ENCODE peak calls at places on chromosome 14, in four cellular contexts. S, X, L and E are unnamed samples.
A peak's percentile ranks its signal among the peaks of the same experiment; 100 is the strongest.

GRCh38 chr14:101464984-101465794 is 96.1 kb upstream of the DIO3 start:
- DNase-seq in L (no peak), S (no peak), X (no peak), E (no peak)

GRCh38 chr14:55045087-55045486 is 6.4 kb upstream of the MAPK1IP1L start:
- DNase-seq in S (no peak), X (no peak), L (no peak), E (no peak)

GRCh38 chr14:59482471-59483331 is 1.5 kb downstream of the L3HYPDH start:
- DNase-seq in L (no peak), X (peak; percentile 44), S (no peak), E (no peak)

GRCh38 chr14:34078117-34078743 is 127.4 kb upstream of the EGLN3 start:
- DNase-seq in S (no peak), L (no peak), X (no peak), E (no peak)

GRCh38 chr14:26719514-26719913 is 121.7 kb upstream of the NOVA1 start:
- DNase-seq in X (no peak), S (no peak), L (no peak), E (no peak)

GRCh38 chr14:71566276-71566675 is 366.0 kb upstream of the RGS6 start:
- DNase-seq in S (no peak), L (no peak), X (no peak), E (no peak)

GRCh38 chr14:54562334-54562733 is 4.6 kb upstream of the SAMD4A start:
- DNase-seq in X (no peak), L (no peak), S (no peak), E (no peak)

GRCh38 chr14:101791919-101792572 is 30.5 kb downstream of the PPP2R5C start:
- DNase-seq in S (no peak), L (no peak), X (no peak), E (no peak)

GRCh38 chr14:81401420-81402122 is 1.4 kb upstream of the STON2 start:
- DNase-seq in S (no peak), X (no peak), L (no peak), E (no peak)

GRCh38 chr14:95394297-95394891 is 74.7 kb upstream of the CLMN start:
- DNase-seq in L (no peak), S (no peak), X (no peak), E (no peak)

GRCh38 chr14:95645016-95645996 is 40.9 kb upstream of the TCL1B start:
- DNase-seq in S (no peak), X (no peak), L (no peak), E (no peak)

GRCh38 chr14:55276736-55277135 is 5.5 kb downstream of the FBXO34 start:
- DNase-seq in S (no peak), X (no peak), L (no peak), E (no peak)

GRCh38 chr14:96109956-96110355 is 70.8 kb downstream of the C14orf132 start:
- DNase-seq in X (no peak), S (no peak), L (no peak), E (no peak)

GRCh38 chr14:101033006-101033405 is 129.5 kb upstream of the RTL1 start:
- DNase-seq in L (no peak), S (no peak), X (peak; percentile 2), E (no peak)

GRCh38 chr14:34064349-34064748 is 113.5 kb upstream of the EGLN3 start:
- DNase-seq in X (peak; percentile 62), L (no peak), S (no peak), E (no peak)

GRCh38 chr14:25800841-25801240 is 750.9 kb upstream of the STXBP6 start:
- DNase-seq in S (no peak), L (no peak), X (no peak), E (no peak)

GRCh38 chr14:96793547-96793946 is 3.6 kb upstream of the VRK1 start:
- DNase-seq in S (no peak), L (no peak), X (no peak), E (no peak)

DNA sequence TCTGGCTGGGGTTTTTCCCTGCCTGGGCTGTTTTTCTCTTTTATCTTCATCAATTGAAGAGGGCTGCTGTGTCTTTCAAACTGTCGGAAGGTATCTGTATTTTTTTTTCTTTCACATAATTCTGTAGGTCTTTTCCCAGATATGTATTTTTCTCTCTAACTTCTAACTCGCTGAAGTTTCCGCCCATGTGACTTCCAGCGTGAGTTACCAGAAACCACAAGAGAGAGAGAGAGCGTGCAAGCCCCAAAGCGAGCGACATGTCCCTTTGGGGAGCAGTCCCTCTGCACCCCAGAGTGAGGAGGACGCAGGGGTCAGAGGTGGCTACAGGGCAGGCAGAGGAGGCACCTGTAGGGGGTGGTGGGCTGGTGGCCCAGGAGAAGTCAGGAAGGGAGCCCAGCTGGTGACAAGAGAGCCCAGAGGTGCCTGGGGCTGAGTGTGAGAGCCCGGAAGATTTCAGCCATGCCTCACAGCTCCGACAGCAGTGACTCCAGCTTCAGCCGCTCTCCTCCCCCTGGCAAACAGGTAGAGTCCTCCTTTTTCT is at the start of gene BATF:
- DNase-seq in S (no peak), X (no peak), L (peak; percentile 83), E (no peak)
- H3K27ac ChIP-seq in S (peak within 1 kb of the TSS; percentile 71), X (no peak within 1 kb of the TSS), L (peak within 1 kb of the TSS; percentile 95), E (no peak within 1 kb of the TSS)

GRCh38 chr14:22296722-22297121 is 292.3 kb downstream of the DAD1 start:
- DNase-seq in X (no peak), S (no peak), L (no peak), E (no peak)

GRCh38 chr14:22297376-22297775 is 291.6 kb downstream of the DAD1 start:
- DNase-seq in L (no peak), X (no peak), S (no peak), E (no peak)

GRCh38 chr14:22303589-22304195 is 285.3 kb downstream of the DAD1 start:
- DNase-seq in L (no peak), X (no peak), S (no peak), E (no peak)

GRCh38 chr14:22304324-22304723 is 284.7 kb downstream of the DAD1 start:
- DNase-seq in S (no peak), L (no peak), X (no peak), E (no peak)

GRCh38 chr14:22300646-22301045 is 288.4 kb downstream of the DAD1 start:
- DNase-seq in S (no peak), L (no peak), X (no peak), E (no peak)
- H3K27ac ChIP-seq in S (no peak overlapping the region), L (no peak overlapping the region), X (no peak overlapping the region), E (no peak overlapping the region)

GRCh38 chr14:91398707-91399106 is 18.9 kb downstream of the CCDC88C start:
- DNase-seq in X (no peak), S (no peak), L (no peak), E (no peak)
- H3K27ac ChIP-seq in X (no peak overlapping the region), S (peak overlapping the region; percentile 89), L (peak overlapping the region; percentile 96), E (no peak overlapping the region)

DNA sequence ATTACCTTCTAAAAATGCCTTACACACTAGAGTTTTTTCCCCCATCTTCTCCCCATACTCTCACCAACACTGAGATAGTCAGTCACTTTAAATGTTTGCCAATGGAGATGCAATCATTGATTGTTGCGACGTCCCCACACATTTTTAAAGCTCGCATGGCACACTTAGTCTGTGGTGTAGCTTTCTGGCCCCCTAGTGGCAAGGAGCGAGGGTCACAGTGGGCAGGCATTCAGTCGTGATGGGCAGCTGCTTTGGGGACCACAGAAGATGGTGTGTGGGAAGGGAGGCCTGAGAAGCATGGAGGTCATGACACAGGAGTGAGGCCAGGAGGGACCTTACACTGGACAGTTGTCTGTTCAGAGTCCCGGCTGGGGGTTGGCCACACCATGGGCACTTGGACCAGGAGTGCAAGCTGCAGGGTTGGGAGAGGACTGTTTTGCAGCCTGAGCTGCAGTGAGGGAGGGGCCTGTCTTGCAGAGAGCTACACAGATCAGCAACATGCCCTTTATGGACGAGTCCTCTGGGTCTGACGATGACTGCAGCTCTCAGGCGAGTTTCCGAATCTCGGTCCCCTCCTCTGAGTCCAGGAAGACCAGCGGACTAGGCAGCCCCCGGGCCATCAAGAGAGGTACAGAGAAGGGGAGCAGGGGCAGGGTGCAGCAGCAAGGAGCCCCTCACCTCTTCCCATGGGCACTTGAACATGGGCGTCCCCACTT is 28.6 kb downstream of the PIGH start:
- DNase-seq in S (no peak), X (peak; percentile 43), L (peak; percentile 65), E (peak; percentile 56)
- H3K27ac ChIP-seq in S (no peak overlapping the region), X (no peak overlapping the region), L (no peak overlapping the region), E (peak overlapping the region; percentile 51)

DNA sequence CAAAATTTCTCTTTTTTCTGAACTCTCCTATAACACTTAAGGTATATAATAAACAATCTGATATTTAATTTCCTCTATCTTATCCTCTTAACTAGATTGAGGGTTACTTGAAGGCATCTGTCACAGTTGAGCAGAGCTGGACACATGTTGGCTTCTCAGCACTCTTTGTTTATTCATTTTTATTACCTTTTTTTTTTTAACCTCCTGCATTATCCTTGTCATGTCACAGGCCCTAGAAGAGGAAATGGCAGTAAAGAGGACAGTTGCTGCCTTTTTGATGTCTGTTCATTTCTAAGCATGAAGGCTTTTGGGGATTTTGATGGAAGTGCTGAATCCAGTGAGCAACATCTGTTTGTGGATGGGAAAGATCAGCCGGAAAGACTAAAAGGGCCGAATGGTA is 32.5 kb upstream of the EVL start:
- DNase-seq in S (no peak), L (no peak), X (no peak), E (no peak)
- H3K27ac ChIP-seq in S (no peak overlapping the region), L (no peak overlapping the region), X (no peak overlapping the region), E (no peak overlapping the region)

DNA sequence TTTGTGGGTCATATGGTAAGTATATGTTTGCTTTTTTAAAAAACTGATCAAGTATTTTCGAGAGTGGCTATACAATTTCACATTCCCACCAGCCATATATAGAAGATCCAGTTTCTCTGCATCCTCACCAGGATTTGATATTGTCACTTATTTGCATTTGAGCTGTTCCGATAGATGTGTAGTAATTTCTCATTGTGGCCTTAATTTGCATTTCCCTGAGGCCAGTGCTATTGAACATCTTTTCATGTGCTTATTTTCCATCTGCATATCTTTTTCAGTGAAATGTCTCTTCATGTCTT is 72.9 kb upstream of the VASH1 start:
- DNase-seq in S (no peak), X (no peak), L (no peak), E (no peak)
- H3K27ac ChIP-seq in S (no peak overlapping the region), X (no peak overlapping the region), L (no peak overlapping the region), E (no peak overlapping the region)